ENCODE peak calls at places on chromosomes 5 and 9, in six cellular contexts. Q is right lobe of liver, K is ovary, A is body of pancreas, H is psoas muscle, F is lung. I is an unnamed sample.

GRCh38 chr5:117888688-117889087 is 1099.7 kb downstream of the DTWD2 start:
- DNase-seq in K (no peak), F (no peak), H (no peak), A (no peak), Q (no peak), I (no peak)

GRCh38 chr5:143564417-143564816 is 160.9 kb upstream of the NR3C1 start:
- DNase-seq in Q (no peak), H (no peak), K (no peak), F (no peak), A (no peak), I (no peak)

GRCh38 chr5:90709323-90710148 is 150.9 kb downstream of the ADGRV1 start:
- DNase-seq in A (peak), F (peak), Q (peak), H (no peak), K (peak), I (peak)

GRCh38 chr5:60340965-60341471 is 358.9 kb downstream of the DEPDC1B start:
- DNase-seq in A (no peak), Q (no peak), H (no peak), K (no peak), F (no peak), I (no peak)

GRCh38 chr9:89372230-89372816 is 54.0 kb downstream of the SECISBP2 start:
- DNase-seq in Q (no peak), H (no peak), F (no peak), K (no peak), A (no peak), I (no peak)

GRCh38 chr9:94859891-94860290 is 133.4 kb downstream of the AOPEP start:
- DNase-seq in F (no peak), H (no peak), A (no peak), Q (no peak), K (no peak), I (no peak)

GRCh38 chr5:68240196-68240595 is 24.6 kb downstream of the PIK3R1 start:
- DNase-seq in F (no peak), Q (no peak), H (no peak), K (no peak), A (no peak), I (no peak)

GRCh38 chr5:527646-528591 is 3.7 kb upstream of the SLC9A3 start:
- DNase-seq in F (no peak), Q (no peak), K (no peak), H (peak), A (no peak), I (no peak)

GRCh38 chr9:135779571-135779970 is 77.6 kb downstream of the KCNT1 start:
- DNase-seq in A (no peak), Q (no peak), K (no peak), H (no peak), F (no peak), I (no peak)

GRCh38 chr9:88803551-88804288 is 187.5 kb upstream of the S1PR3 start:
- DNase-seq in K (no peak), Q (no peak), H (no peak), F (no peak), A (no peak), I (no peak)

GRCh38 chr5:171310334-171310815 is 1.3 kb downstream of the TLX3 start:
- DNase-seq in Q (no peak), F (no peak), K (no peak), A (no peak), H (no peak), I (no peak)

GRCh38 chr5:171310816-171311697 is 2.0 kb downstream of the TLX3 start:
- DNase-seq in A (no peak), H (no peak), K (no peak), F (no peak), Q (no peak), I (no peak)

GRCh38 chr5:171313481-171314206 is 4.6 kb downstream of the TLX3 start:
- DNase-seq in K (no peak), A (no peak), Q (no peak), F (no peak), H (no peak), I (no peak)

GRCh38 chr5:171311698-171312083 is 2.6 kb downstream of the TLX3 start:
- DNase-seq in H (no peak), A (no peak), K (no peak), Q (no peak), F (no peak), I (no peak)

DNA sequence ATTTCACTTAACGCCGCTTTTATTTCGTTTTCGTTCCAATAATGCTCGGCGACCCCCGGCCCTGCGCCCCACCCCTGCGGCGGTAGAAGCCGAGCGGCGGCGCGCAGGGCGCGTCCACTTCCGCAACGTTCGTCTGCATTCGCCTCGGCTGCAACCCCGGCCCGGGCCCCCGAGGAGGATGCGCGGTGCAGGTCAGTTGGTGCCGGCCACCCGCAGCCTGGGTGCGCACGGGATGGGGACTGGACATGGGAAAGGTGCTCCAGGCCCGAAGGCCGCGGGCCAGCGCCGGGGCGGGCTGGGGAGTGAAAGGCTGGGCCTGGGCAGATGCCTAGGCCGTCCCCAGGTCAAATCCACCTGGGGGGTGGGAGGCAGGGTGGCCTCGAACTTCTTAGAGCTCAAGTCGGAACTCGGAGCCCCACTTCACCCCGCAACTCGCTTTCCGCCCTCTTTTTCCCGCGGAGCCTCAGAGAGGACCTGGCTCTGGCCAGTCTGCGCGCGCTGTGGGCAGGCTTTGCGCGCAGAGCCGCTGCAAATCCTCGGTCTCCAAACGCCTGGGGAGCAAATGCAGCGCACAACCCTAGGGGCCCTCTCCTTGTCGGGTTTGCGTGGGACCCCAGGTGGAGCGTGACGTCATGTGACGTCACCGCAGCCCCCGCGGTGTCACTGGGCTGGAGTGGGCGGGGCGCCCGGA is 3.2 kb downstream of the TLX3 start:
- DNase-seq in Q (no peak), F (no peak), A (no peak), K (no peak), H (no peak), I (no peak)
- H3K4me3 ChIP-seq in Q (no peak), F (no peak), A (no peak), K (no peak), H (peak), I (no peak)

DNA sequence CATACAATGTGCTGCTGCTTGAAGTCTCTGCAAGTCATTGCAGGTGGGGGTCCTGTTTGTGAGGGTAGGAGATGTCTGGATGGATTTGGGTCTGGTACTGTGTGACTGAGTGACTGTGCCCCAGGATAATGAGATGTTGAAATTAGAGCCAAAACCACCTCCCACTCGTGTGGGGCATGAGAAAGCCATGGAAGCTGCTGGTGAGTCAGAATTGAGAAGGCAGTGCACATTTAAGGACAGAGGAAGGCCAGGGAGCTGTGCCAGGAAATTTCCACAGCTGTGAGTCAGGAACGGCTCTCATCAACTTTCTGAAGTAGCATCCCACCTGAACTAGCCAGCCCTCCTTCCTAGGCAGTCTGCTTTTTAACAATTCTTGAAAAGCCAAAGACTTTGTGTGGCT is 229.8 kb downstream of the DRD1 start:
- DNase-seq in H (peak), F (peak), Q (no peak), K (no peak), A (no peak), I (peak)
- H3K27ac ChIP-seq in H (no peak), F (no peak), Q (no peak), K (no peak), A (no peak), I (no peak)

GRCh38 chr9:131404581-131404980 is 10.7 kb downstream of the PRRC2B start:
- DNase-seq in F (no peak), H (no peak), K (no peak), A (no peak), Q (no peak), I (no peak)

GRCh38 chr9:131403493-131403773 is 9.5 kb downstream of the PRRC2B start:
- DNase-seq in F (no peak), K (no peak), Q (no peak), H (no peak), A (no peak), I (no peak)

GRCh38 chr9:131405858-131406566 is 12.1 kb downstream of the PRRC2B start:
- DNase-seq in A (no peak), K (no peak), Q (no peak), H (no peak), F (no peak), I (no peak)

GRCh38 chr9:131405429-131405828 is 11.5 kb downstream of the PRRC2B start:
- DNase-seq in Q (no peak), H (peak), A (no peak), K (no peak), F (no peak), I (no peak)

DNA sequence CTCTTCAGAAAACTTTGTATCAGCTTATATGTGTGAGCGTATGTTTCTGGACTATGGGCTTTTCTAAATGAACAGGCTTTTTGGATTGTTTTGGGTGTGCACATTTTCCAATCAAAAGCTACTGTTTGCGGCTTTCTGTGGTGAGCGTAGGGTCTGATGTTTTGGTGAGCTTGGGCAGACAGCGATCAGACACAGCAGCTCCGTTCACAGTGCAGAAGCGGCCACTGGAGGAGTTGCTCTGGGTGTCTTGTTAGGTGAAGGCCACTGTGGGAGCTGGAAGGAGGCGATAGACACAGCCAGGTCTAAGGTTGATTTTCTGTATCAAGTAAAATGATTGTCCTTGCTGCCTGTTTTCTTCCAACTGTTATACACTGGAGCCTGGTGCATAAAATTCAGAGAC is 11.1 kb downstream of the PRRC2B start:
- DNase-seq in A (no peak), Q (no peak), K (no peak), F (no peak), H (no peak), I (no peak)
- TF ChIP-seq CTCF in A (no peak), Q (no peak), K (no peak), F (no peak), H (no peak), I (no peak)

GRCh38 chr5:141961466-141961865 is 3.5 kb upstream of the PCDH12 start:
- DNase-seq in A (no peak), K (no peak), H (no peak), F (no peak), Q (no peak), I (no peak)
- H3K4me3 ChIP-seq in A (no peak), K (no peak), H (no peak), F (no peak), Q (no peak), I (no peak)

GRCh38 chr5:89309268-89309667 is 426.3 kb upstream of the MEF2C start:
- DNase-seq in Q (no peak), A (no peak), K (no peak), H (no peak), F (no peak), I (no peak)

GRCh38 chr5:89315194-89315593 is 432.2 kb upstream of the MEF2C start:
- DNase-seq in Q (no peak), K (peak), H (no peak), F (peak), A (peak), I (peak)

GRCh38 chr5:89313044-89313443 is 430.1 kb upstream of the MEF2C start:
- DNase-seq in A (no peak), Q (no peak), H (no peak), K (no peak), F (no peak), I (no peak)

GRCh38 chr5:89308606-89309040 is 425.6 kb upstream of the MEF2C start:
- DNase-seq in K (no peak), A (no peak), Q (no peak), F (no peak), H (no peak), I (no peak)

GRCh38 chr5:89313804-89314588 is 431.0 kb upstream of the MEF2C start:
- DNase-seq in H (no peak), F (no peak), A (no peak), K (no peak), Q (no peak), I (no peak)
- H3K27ac ChIP-seq in H (peak), F (no peak), A (no peak), K (no peak), Q (no peak), I (no peak)

DNA sequence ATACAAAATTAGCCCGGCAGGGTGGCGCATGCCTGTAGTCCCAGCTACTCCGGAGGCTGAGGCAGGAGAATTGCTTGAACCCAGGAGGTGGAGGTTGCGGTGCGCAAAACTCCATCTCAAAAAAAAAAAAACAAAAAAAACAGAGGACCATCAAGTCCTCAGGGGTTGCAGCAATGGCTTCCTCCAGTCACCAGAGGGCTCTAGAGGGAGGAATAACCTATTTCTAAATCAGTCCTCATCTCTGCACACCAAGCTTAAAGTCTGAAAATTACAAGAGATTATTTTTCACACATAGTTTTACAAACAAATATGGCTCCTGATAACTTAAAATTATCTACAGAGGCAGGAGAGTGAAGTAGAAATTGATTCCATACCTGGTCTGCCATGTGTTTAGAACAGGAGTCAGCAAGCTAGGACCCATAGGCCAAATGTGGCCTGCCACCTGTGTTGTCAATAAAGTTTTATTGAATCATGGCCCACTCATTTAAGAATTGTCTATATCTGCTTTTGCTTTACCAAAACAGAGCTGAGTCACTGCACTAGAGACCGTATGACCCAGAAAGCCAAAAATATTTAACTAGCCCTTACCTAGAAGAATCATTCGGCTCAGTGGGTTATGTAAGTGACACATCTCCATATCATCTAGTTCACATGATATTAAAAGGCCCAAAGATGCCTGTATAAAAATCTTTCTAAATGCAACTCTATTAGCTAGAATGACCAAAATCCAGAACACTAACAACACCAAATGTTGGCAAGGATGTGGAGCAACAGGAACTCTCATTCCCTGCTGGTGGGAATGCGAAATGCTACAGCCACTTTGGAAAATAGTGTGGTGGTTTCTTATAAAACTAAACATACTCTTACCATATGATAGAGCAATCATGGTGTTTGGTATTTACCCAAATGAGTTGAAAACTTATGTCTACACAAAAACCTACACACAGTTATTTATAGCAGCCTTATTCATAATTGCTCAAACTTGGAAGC is 207.7 kb downstream of the FRMD3 start:
- DNase-seq in K (no peak), F (no peak), A (no peak), Q (no peak), H (no peak), I (no peak)
- TF ChIP-seq CTCF in K (no peak), F (no peak), A (no peak), Q (no peak), H (no peak), I (no peak)

DNA sequence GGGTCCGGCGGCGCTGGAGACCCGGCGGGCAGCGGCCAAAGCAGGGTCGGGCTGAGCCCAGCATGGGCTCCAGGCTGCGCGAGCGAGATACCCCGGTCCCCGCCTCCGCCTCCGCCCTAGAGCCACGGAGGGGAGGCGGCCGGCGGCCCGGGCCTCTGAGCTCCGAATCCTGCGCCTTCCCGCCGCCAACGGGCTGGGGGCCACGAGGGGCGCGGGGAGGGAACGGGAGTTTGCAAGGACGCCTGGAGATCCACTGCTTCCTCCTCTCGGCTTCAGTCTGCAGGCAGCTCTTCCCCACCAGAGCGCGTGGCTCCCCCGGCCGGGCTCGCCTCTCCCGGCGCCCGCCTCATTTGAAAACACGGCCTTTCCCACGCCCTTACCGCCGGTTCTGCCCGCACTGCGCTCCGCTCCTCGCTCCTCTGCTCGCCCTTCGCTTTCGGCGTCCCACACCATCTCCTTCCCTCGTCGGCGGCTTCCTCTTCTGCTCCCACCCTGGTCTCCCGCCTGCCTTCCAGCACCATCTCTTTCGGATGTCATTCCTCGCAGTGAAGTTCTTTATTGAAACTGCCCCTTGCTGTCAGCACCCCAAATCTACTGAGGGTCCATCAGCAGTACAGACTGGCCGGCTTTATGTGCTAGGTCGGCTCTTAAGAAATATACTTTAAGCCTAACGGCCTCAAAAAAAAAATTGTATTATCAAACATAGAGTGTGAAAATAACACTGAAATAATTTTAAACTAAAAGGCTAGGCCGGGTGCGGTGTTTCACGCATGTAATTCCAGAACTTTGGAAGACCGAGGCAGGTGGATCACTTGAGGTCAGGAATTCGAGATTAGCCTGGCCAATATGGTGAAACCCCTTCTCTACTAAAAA is 105.0 kb upstream of the FAM120A start:
- DNase-seq in F (no peak), A (no peak), K (peak), H (peak), Q (no peak), I (no peak)
- H3K4me3 ChIP-seq in F (peak), A (no peak), K (peak), H (peak), Q (peak), I (peak)